ENCODE peak calls at places on chromosomes 4 and X, in five cellular contexts. N, Q, F, K and H are unnamed samples.

GRCh38 chr4:6909113-6909969 is at the start of gene TBC1D14:
- DNase-seq in Q (peak), N (peak), F (peak), K (no peak), H (peak)

GRCh38 chr4:128660361-128660964 is 149.0 kb upstream of the JADE1 start:
- DNase-seq in F (peak), N (no peak), Q (no peak), K (no peak), H (no peak)

GRCh38 chr4:76823516-76823915 is 74.4 kb downstream of the SOWAHB start:
- DNase-seq in K (no peak), F (peak), N (no peak), Q (no peak), H (no peak)

GRCh38 chr4:61511716-61512488 is 311.8 kb downstream of the ADGRL3 start:
- DNase-seq in N (peak), K (no peak), F (peak), Q (no peak), H (no peak)

GRCh38 chr4:5919044-5919443 is 26.2 kb upstream of the CRMP1 start:
- DNase-seq in K (no peak), F (no peak), Q (no peak), N (no peak), H (no peak)

GRCh38 chr4:39698424-39699009 is 581 bp downstream of the UBE2K start:
- DNase-seq in N (peak), K (no peak), Q (peak), F (peak), H (no peak)

GRCh38 chrX:37454537-37455285 is 105.5 kb downstream of the PRRG1 start:
- DNase-seq in N (peak), Q (no peak), F (no peak), K (no peak), H (no peak)

GRCh38 chrX:1222511-1223252 is 10.2 kb upstream of the CRLF2 start:
- DNase-seq in F (no peak), Q (no peak), N (peak), K (no peak), H (no peak)

GRCh38 chrX:40170830-40171512 is 73.2 kb upstream of the BCOR start:
- DNase-seq in K (no peak), Q (no peak), N (no peak), F (peak), H (no peak)

GRCh38 chr4:78542373-78542772 is 9.2 kb upstream of the ANXA3 start:
- DNase-seq in K (no peak), F (peak), Q (no peak), N (peak), H (no peak)

GRCh38 chrX:44891642-44892041 is 18.7 kb downstream of the KDM6A start:
- DNase-seq in N (peak), Q (no peak), F (no peak), K (no peak), H (no peak)

GRCh38 chr4:30721353-30722091 is 1.4 kb downstream of the PCDH7 start:
- DNase-seq in F (peak), N (peak), Q (no peak), K (no peak), H (no peak)

GRCh38 chr4:30722916-30723270 is 2.7 kb downstream of the PCDH7 start:
- DNase-seq in N (no peak), K (no peak), F (no peak), Q (no peak), H (no peak)

GRCh38 chr4:30720656-30721352 is 635 bp downstream of the PCDH7 start:
- DNase-seq in N (no peak), Q (no peak), F (peak), K (no peak), H (no peak)

GRCh38 chr4:30724217-30724616 is 4.0 kb downstream of the PCDH7 start:
- DNase-seq in K (no peak), Q (no peak), N (no peak), F (no peak), H (no peak)

DNA sequence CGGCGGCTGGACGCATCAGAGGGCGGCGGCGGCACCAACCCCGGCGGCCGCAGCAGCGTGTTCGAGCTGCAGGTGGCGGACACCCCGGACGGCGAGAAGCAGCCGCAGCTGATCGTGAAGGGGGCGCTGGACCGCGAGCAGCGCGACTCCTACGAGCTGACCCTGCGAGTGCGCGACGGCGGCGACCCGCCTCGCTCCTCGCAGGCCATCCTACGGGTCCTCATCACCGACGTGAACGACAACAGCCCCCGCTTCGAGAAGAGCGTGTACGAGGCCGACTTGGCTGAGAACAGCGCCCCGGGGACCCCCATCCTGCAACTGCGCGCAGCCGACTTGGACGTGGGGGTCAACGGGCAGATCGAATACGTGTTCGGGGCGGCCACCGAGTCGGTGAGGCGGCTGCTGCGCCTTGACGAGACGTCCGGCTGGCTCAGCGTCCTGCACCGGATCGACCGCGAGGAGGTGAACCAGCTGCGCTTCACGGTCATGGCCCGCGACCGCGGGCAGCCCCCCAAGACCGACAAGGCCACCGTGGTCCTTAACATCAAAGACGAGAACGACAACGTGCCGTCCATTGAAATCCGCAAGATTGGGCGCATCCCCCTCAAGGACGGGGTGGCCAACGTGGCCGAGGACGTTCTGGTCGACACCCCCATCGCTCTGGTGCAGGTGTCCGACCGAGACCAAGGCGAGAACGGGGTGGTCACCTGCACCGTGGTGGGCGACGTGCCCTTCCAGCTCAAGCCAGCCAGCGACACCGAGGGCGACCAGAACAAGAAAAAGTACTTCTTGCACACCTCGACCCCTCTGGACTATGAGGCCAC is 2.1 kb downstream of the PCDH7 start:
- DNase-seq in Q (no peak), F (no peak), N (no peak), K (no peak), H (no peak)
- H3K4me3 ChIP-seq in Q (no peak), F (peak), N (peak), K (no peak), H (peak)

DNA sequence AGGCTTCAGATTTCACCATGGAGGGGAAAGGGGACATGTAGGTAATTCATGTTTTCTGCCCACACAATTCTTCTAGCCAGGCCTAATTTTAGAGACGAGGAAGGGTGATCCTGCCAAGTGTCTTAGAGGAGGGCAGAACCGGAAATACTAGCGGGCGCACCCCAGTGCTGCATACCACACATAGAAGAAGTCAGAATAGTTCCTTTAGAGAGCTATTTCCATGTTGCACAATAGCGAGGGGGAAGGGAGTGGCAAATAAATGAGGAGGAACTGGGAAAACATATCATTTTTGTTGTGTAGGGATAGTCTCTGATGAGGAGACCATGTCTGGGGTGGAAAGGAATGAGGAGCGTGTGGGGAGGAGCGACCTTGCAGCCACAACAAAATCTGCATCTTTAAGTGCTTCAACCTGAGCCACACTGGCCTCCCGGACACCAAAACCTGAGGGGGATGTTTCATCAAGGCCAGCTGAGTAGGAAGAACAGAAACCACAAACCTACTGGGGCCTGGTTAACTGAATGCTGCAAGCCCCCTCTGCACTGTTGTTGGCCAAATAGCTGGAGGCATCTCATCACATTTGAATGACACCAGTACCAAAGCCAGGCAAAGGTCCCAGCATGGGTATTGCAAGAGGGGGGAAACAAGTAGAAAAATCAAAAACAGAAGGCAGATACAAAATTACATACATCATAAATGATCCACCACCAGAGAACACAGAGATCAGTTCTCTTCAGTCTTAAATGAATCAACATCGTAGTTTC is 26.7 kb upstream of the C1QTNF7 start:
- DNase-seq in F (peak), K (no peak), Q (peak), N (peak), H (no peak)
- H3K4me3 ChIP-seq in F (no peak), K (no peak), Q (peak), N (no peak), H (no peak)

GRCh38 chr4:56910172-56910967 is 2.7 kb downstream of the REST start:
- DNase-seq in Q (no peak), F (no peak), K (no peak), N (no peak), H (no peak)
- H3K4me3 ChIP-seq in Q (peak), F (peak), K (peak), N (peak), H (no peak)

DNA sequence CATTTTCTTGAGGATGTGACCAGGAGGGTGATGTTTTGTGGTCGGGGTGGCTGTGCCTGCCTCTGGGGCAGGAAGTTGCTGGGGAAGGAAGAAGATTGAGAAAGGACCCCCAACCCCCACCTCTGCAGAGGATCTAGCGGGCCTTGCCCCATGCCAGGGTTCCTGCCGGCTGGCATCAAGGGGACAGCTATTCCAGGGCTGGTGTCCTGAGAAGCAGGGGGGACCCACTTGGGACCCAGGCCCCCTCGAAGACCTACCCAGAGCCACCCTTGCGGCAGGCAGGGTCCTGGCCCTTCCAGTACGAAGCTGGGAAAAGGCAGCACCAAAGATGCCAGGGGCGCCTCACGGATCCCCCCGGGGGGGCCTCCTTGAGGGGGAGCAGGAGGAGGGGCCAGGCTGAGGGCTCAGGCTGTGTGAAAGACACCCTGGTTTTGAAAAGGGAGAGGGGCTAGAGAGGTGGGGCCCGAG is 6.6 kb downstream of the SH3BP2 start:
- DNase-seq in K (no peak), N (no peak), Q (no peak), F (no peak), H (no peak)
- H3K4me3 ChIP-seq in K (peak), N (no peak), Q (peak), F (no peak), H (peak)